ENCODE peak calls at places on chromosome 1, in nine cellular contexts. T is mucosa of descending colon; C is activated CD8-positive, alpha-beta T cell treated with anti-CD3 and anti-CD28 coated beads for 36 hours; D is CD8-positive, alpha-beta memory T cell; K is amygdala; Y is naive B cell; R is cardiac muscle cell; Z is GM12864; X is HTR-8/SVneo. B is an unnamed sample.

GRCh38 chr1:220151454-220151853 is 57.5 kb downstream of the IARS2 start:
- DNase-seq in Z (no peak), Y (no peak), D (no peak), X (no peak), K (peak), T (no peak), R (peak), C (no peak), B (peak)

GRCh38 chr1:200901350-200901749 is 6.7 kb downstream of the INAVA start:
- DNase-seq in R (no peak), Y (no peak), D (no peak), T (no peak), X (no peak), K (no peak), Z (no peak), C (no peak), B (no peak)

GRCh38 chr1:119285482-119285881 is 83.1 kb upstream of the HAO2 start:
- DNase-seq in R (peak), C (no peak), Y (no peak), D (no peak), Z (no peak), X (no peak), T (peak), K (no peak), B (no peak)

GRCh38 chr1:64917328-64917861 is 49.0 kb downstream of the JAK1 start:
- DNase-seq in X (peak), T (no peak), R (peak), K (no peak), C (no peak), Z (no peak), D (no peak), Y (no peak), B (peak)

GRCh38 chr1:119470958-119471357 is 36.1 kb upstream of the HSD3B1 start:
- DNase-seq in D (no peak), Y (no peak), T (no peak), Z (no peak), X (no peak), C (no peak), R (no peak), K (no peak), B (no peak)

GRCh38 chr1:109547412-109548320 is 749 bp upstream of the GNAI3 start:
- DNase-seq in T (peak), K (no peak), Y (no peak), X (no peak), Z (no peak), R (peak), C (peak), D (no peak), B (peak)

GRCh38 chr1:200029035-200029623 is 1.6 kb downstream of the NR5A2 start:
- DNase-seq in R (peak), T (peak), Z (no peak), Y (no peak), X (peak), K (no peak), D (no peak), C (no peak), B (peak)

GRCh38 chr1:9009438-9010366 is 16.5 kb downstream of the SLC2A7 start:
- DNase-seq in K (no peak), C (peak), T (peak), Z (no peak), D (no peak), X (peak), R (peak), Y (no peak), B (no peak)

GRCh38 chr1:163697137-163697536 is 375.4 kb downstream of the NUF2 start:
- DNase-seq in T (no peak), R (no peak), Z (no peak), K (no peak), D (no peak), X (no peak), C (no peak), Y (no peak), B (no peak)

GRCh38 chr1:54401799-54402198 is 4.4 kb downstream of the SSBP3 start:
- DNase-seq in Z (no peak), K (no peak), Y (no peak), T (no peak), R (no peak), X (no peak), C (no peak), D (no peak), B (no peak)

GRCh38 chr1:3451994-3452865 is 2.2 kb upstream of the ARHGEF16 start:
- DNase-seq in Z (no peak), C (no peak), Y (no peak), D (no peak), K (no peak), R (no peak), T (no peak), X (no peak), B (no peak)

GRCh38 chr1:57017717-57018116 is 51.9 kb upstream of the C8B start:
- DNase-seq in C (peak), T (no peak), K (no peak), X (no peak), R (peak), Z (no peak), Y (no peak), D (no peak), B (no peak)

GRCh38 chr1:160868141-160868540 is 5.5 kb upstream of the CD244 start:
- DNase-seq in K (no peak), Y (no peak), R (peak), T (no peak), Z (no peak), D (no peak), C (no peak), X (no peak), B (no peak)

GRCh38 chr1:175373786-175374623 is 181.4 kb upstream of the KIAA0040 start:
- DNase-seq in C (peak), X (peak), T (peak), K (no peak), Y (no peak), D (no peak), R (peak), Z (no peak), B (peak)